ENCODE peak calls at places on chromosomes 5 and 9, in seven cellular contexts. Y is fibroblast of mammary gland, C is NB4, A is BJ, D is fibroblast of lung, Q is AG09309, O is body of pancreas. G is an unnamed sample.
A peak's percentile ranks its signal among the peaks of the same experiment; 100 is the strongest.

GRCh38 chr9:33800886-33801285 is 5.5 kb downstream of the PRSS3 start:
- DNase-seq in Y (no peak), C (no peak), A (no peak), D (peak; percentile 34), Q (no peak), O (peak; percentile 72), G (no peak)

GRCh38 chr9:133305731-133306130 is 30.3 kb downstream of the SURF6 start:
- DNase-seq in Y (no peak), C (no peak), A (no peak), D (no peak), Q (no peak), O (no peak), G (no peak)

GRCh38 chr9:18493361-18494015 is 19.5 kb downstream of the ADAMTSL1 start:
- DNase-seq in Y (peak; percentile 92), C (no peak), A (no peak), D (peak; percentile 78), Q (peak; percentile 39), O (no peak), G (no peak)

GRCh38 chr5:149007174-149007573 is 55.7 kb downstream of the SH3TC2 start:
- DNase-seq in Y (peak; percentile 77), C (no peak), A (peak; percentile 75), D (peak; percentile 59), Q (peak; percentile 63), O (no peak), G (peak; percentile 49)

GRCh38 chr5:62190173-62190572 is 115.8 kb upstream of the KIF2A start:
- DNase-seq in Y (no peak), C (no peak), A (no peak), D (no peak), Q (no peak), O (no peak), G (no peak)

GRCh38 chr5:138953370-138954256 is 78.5 kb upstream of the LRRTM2 start:
- DNase-seq in Y (peak; percentile 66), C (peak; percentile 89), A (peak; percentile 10), D (peak; percentile 72), Q (peak; percentile 10), O (peak; percentile 91), G (no peak)

GRCh38 chr5:33074548-33074947 is 363.4 kb downstream of the NPR3 start:
- DNase-seq in Y (peak; percentile 4), C (no peak), A (no peak), D (peak; percentile 73), Q (no peak), O (no peak), G (no peak)

GRCh38 chr5:176954050-176954449 is 52.5 kb downstream of the UIMC1 start:
- DNase-seq in Y (no peak), C (no peak), A (no peak), D (no peak), Q (no peak), O (no peak), G (no peak)

GRCh38 chr5:124079062-124079461 is 567.1 kb downstream of the CSNK1G3 start:
- DNase-seq in Y (peak; percentile 34), C (no peak), A (no peak), D (no peak), Q (no peak), O (no peak), G (no peak)

GRCh38 chr5:6801236-6801635 is 88.0 kb downstream of the TENT4A start:
- DNase-seq in Y (no peak), C (no peak), A (no peak), D (no peak), Q (no peak), O (no peak), G (no peak)
- TF ChIP-seq CTCF in Y (no peak), C (no peak), A (no peak), D (no peak), Q (no peak), O (no peak), G (no peak)

DNA sequence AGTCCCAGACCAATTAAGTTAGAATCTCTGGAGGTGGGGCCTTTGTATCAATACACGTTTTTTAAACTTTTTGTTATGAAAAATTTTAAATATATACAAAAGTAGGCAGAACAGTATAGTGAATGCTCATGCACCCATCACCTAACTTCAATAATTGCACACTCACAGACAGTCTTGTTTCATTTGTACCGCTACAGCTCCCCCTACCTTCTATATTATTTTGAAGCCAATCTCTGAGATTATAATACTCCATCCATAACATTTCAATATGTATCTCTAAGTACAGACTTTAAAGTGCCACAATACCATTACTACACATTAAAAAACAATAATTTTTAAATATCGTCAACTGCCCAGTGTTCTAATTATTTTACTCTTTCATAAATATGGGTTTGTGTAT is 32.9 kb downstream of the ISL1 start:
- DNase-seq in Y (no peak), C (peak; percentile 2), A (no peak), D (no peak), Q (no peak), O (no peak), G (no peak)
- TF ChIP-seq CTCF in Y (no peak), C (no peak), A (peak; percentile 35), D (no peak), Q (no peak), O (no peak), G (no peak)

DNA sequence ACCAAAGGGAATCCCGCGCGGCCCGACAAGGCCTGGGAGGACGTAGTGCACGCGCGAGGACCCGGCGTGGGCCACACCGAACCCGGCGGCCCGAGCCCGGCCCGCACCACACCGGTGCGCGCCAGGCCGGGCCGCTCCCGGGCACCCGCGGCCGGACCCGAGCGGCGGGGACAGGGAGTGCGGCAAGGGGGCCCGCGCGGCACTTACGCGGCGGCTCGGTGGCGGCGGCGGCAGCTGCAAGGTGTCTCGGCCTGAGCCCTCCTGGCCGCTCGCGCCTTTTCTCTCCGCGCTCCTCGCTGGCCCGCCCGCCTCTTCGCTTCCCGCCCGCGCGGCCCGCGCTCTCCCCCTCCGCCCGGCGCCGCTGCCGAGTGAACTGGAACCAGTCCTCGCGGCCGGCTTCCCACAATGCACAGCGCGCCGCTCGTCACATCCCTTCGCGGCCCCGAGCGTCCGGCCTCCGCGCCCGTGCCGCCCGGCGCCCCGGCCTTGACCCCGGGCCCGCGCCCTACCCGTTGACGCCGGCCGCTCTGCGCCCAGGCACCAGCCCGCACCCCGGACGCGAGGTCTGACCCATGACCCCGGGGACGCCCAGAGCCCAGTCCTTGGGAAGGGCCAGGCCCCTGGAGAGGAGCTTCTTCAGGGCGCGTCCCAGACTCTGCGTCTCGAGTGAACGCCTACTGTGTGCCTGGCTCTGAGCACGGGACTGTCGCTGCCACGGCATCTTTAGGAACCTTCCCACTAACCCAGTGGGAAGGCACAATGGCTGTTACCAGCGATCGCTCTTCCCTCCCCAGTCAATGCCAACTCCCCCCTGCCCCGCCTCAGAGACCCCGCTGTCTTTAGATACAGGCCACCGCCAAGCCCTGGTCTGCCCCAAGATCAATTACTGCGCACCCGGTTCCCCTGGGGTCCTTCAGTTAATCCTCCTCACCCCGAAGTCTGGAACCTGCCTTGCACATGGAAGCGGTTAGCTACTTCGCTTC is at the start of gene MACROH2A1:
- DNase-seq in Y (peak; percentile 78), C (peak; percentile 89), A (no peak), D (peak; percentile 83), Q (no peak), O (peak; percentile 86), G (no peak)
- TF ChIP-seq CTCF in Y (no peak), C (no peak), A (no peak), D (no peak), Q (no peak), O (peak; percentile 14), G (no peak)

GRCh38 chr9:134329886-134330285 is 3.6 kb downstream of the RXRA start:
- DNase-seq in Y (no peak), C (no peak), A (no peak), D (no peak), Q (no peak), O (peak; percentile 48), G (no peak)
- TF ChIP-seq CTCF in Y (no peak), C (no peak), A (no peak), D (no peak), Q (no peak), O (no peak), G (no peak)

G was measured in AG04449.